ENCODE peak calls at places on chromosome 7, in seven cellular contexts. A is activated T-helper 1 cell treated with anti-CD3 and anti-CD28 coated beads, Interleukin-2, amount 50 U/mL, for 16 hours; O is caudate nucleus; Q is NCI-H345; H is stimulated activated CD4-positive, alpha-beta T cell treated with anti-CD3 and anti-CD28 coated beads, Interleukin-1b, Interleukin-23, amount 100 ng/mL, for 1 hour; L is AG08396; M is stimulated activated CD8-positive, alpha-beta memory T cell treated with anti-CD3 and anti-CD28 coated beads, Interleukin-4, amount 100 ng/mL, for 24 hours. N is an unnamed sample.

GRCh38 chr7:108345710-108346336 is 110.4 kb downstream of the NRCAM start:
- DNase-seq in A (no peak), O (peak; percentile 9), Q (peak; percentile 71), H (no peak), L (no peak), M (no peak), N (no peak)

GRCh38 chr7:1455241-1455939 is 3.9 kb downstream of the MICALL2 start:
- DNase-seq in A (no peak), O (no peak), Q (no peak), H (no peak), L (no peak), M (no peak), N (no peak)

GRCh38 chr7:32660936-32661335 is 165.6 kb downstream of the AVL9 start:
- DNase-seq in A (no peak), O (no peak), Q (no peak), H (no peak), L (no peak), M (no peak), N (no peak)

GRCh38 chr7:153835712-153836265 is 216.4 kb upstream of the DPP6 start:
- DNase-seq in A (no peak), O (no peak), Q (no peak), H (no peak), L (no peak), M (no peak), N (no peak)

GRCh38 chr7:35420657-35421056 is 166.8 kb upstream of the TBX20 start:
- DNase-seq in A (no peak), O (no peak), Q (no peak), H (no peak), L (no peak), M (no peak), N (no peak)

GRCh38 chr7:139118803-139119485 is 9.4 kb upstream of the ZC3HAV1 start:
- DNase-seq in A (no peak), O (no peak), Q (peak; percentile 27), H (no peak), L (no peak), M (no peak), N (no peak)

GRCh38 chr7:115491744-115492380 is 538.7 kb downstream of the TFEC start:
- DNase-seq in A (no peak), O (no peak), Q (no peak), H (no peak), L (no peak), M (no peak), N (no peak)

GRCh38 chr7:95686109-95686508 is 86.2 kb upstream of the DYNC1I1 start:
- DNase-seq in A (no peak), O (peak; percentile 42), Q (peak; percentile 40), H (no peak), L (peak; percentile 21), M (no peak), N (peak; percentile 72)

GRCh38 chr7:20165146-20165510 is 52.1 kb downstream of the MACC1 start:
- DNase-seq in A (no peak), O (no peak), Q (no peak), H (no peak), L (no peak), M (no peak), N (no peak)

GRCh38 chr7:33773053-33773452 is 132.3 kb upstream of the BMPER start:
- DNase-seq in A (no peak), O (no peak), Q (no peak), H (no peak), L (no peak), M (no peak), N (no peak)

GRCh38 chr7:23476286-23477169 is 6.2 kb upstream of the IGF2BP3 start:
- DNase-seq in A (no peak), O (no peak), Q (no peak), H (no peak), L (no peak), M (no peak), N (no peak)

GRCh38 chr7:137343483-137343841 is at the start of gene PTN:
- DNase-seq in A (no peak), O (peak; percentile 83), Q (peak; percentile 56), H (no peak), L (peak; percentile 48), M (no peak), N (peak; percentile 58)

GRCh38 chr7:28062197-28062988 is 118.2 kb downstream of the JAZF1 start:
- DNase-seq in A (no peak), O (no peak), Q (peak; percentile 40), H (no peak), L (peak; percentile 45), M (peak; percentile 17), N (peak; percentile 43)

GRCh38 chr7:90503379-90503778 is 33.9 kb downstream of the PTTG1IP2 start:
- DNase-seq in A (no peak), O (no peak), Q (no peak), H (no peak), L (no peak), M (no peak), N (no peak)

GRCh38 chr7:1555813-1556540 is at the start of gene TMEM184A:
- DNase-seq in A (no peak), O (no peak), Q (peak; percentile 92), H (no peak), L (peak; percentile 27), M (no peak), N (no peak)